ENCODE peak calls at places on chromosomes 4 and X, in four cellular contexts. One of them, this sample, is unnamed.

GRCh38 chrX:124462931-124463330 is 116.6 kb downstream of the SH2D1A start:
- DNase-seq in sigmoid colon: no peak
- DNase-seq in vagina: no peak
- DNase-seq in gastrocnemius medialis: no peak
- DNase-seq in this sample: no peak

GRCh38 chrX:135345328-135345645 is 36.0 kb downstream of the ETDC start:
- DNase-seq in sigmoid colon: peak
- DNase-seq in vagina: no peak
- DNase-seq in gastrocnemius medialis: peak
- DNase-seq in this sample: no peak

GRCh38 chr4:33882246-33882990 is 2361.9 kb downstream of the ARAP2 start:
- DNase-seq in sigmoid colon: no peak
- DNase-seq in vagina: no peak
- DNase-seq in gastrocnemius medialis: no peak
- DNase-seq in this sample: no peak

GRCh38 chr4:129064717-129065116 is 28.6 kb downstream of the SCLT1 start:
- DNase-seq in sigmoid colon: no peak
- DNase-seq in vagina: no peak
- DNase-seq in gastrocnemius medialis: no peak
- DNase-seq in this sample: no peak

GRCh38 chr4:122827899-122828601 is 1.4 kb downstream of the FGF2 start:
- DNase-seq in sigmoid colon: peak
- DNase-seq in vagina: no peak
- DNase-seq in gastrocnemius medialis: no peak
- DNase-seq in this sample: no peak

GRCh38 chr4:11698846-11699590 is 270.3 kb upstream of the HS3ST1 start:
- DNase-seq in sigmoid colon: no peak
- DNase-seq in vagina: no peak
- DNase-seq in gastrocnemius medialis: no peak
- DNase-seq in this sample: no peak

GRCh38 chr4:169225058-169225751 is 45.6 kb downstream of the SH3RF1 start:
- DNase-seq in sigmoid colon: no peak
- DNase-seq in vagina: no peak
- DNase-seq in gastrocnemius medialis: no peak
- DNase-seq in this sample: no peak

GRCh38 chr4:41709844-41710481 is 38.6 kb downstream of the PHOX2B start:
- DNase-seq in sigmoid colon: no peak
- DNase-seq in vagina: no peak
- DNase-seq in gastrocnemius medialis: no peak
- DNase-seq in this sample: no peak

GRCh38 chr4:123529278-123529568 is 132.6 kb downstream of the SPRY1 start:
- DNase-seq in sigmoid colon: no peak
- DNase-seq in vagina: no peak
- DNase-seq in gastrocnemius medialis: no peak
- DNase-seq in this sample: no peak

GRCh38 chrX:65595460-65595876 is 60.9 kb upstream of the LAS1L start:
- DNase-seq in sigmoid colon: peak
- DNase-seq in vagina: no peak
- DNase-seq in gastrocnemius medialis: peak
- DNase-seq in this sample: peak

GRCh38 chr4:184688447-184688846 is 38.9 kb downstream of the PRIMPOL start:
- DNase-seq in sigmoid colon: no peak
- DNase-seq in vagina: no peak
- DNase-seq in gastrocnemius medialis: no peak
- DNase-seq in this sample: no peak

DNA sequence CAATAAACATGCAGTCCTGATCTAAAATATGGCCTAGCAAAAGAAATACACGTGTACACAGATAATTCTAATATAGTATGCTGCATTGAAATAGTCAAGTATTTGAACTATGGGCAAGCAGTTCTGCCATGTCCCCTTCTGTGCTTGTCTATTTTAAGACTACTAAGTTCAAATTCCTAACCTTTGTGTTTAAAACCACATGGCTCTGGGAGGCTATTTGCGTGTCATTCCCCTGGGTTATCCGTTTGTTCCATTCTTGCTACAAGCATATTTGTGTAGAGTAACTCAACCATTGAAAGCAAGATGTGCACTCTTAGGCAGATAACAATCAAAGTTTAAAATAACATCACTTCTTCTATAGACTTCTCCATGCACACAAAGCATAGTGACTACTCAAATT is 25.4 kb upstream of the TBC1D1 start:
- DNase-seq in sigmoid colon: no peak
- DNase-seq in vagina: no peak
- DNase-seq in gastrocnemius medialis: no peak
- DNase-seq in this sample: no peak
- H3K27ac ChIP-seq in sigmoid colon: peak
- H3K27ac ChIP-seq in vagina: no peak
- H3K27ac ChIP-seq in gastrocnemius medialis: no peak
- H3K27ac ChIP-seq in this sample: no peak

GRCh38 chr4:2836391-2836859 is 7.2 kb upstream of the ADD1 start:
- DNase-seq in sigmoid colon: peak
- DNase-seq in vagina: peak
- DNase-seq in gastrocnemius medialis: no peak
- DNase-seq in this sample: no peak
- H3K27ac ChIP-seq in sigmoid colon: no peak
- H3K27ac ChIP-seq in vagina: no peak
- H3K27ac ChIP-seq in gastrocnemius medialis: no peak
- H3K27ac ChIP-seq in this sample: no peak

DNA sequence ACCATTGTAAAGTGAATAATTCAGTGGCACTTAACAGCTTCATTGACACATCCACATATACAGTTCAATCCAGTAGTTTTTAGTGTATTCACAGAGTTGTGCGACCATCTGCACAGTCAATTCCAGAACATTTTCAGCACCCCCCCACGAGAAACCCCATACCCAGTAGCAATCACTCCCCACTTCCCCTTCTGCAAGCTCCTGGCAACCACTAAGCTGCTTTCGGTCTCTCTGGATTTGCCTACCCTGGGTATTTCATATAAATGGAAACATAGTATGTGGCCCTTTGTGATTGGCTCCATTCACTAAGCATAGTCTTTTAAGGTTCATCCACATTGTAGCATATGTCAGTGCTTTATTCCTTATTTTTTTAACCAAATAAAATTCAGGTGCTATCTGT is 10.0 kb downstream of the MSL3 start:
- DNase-seq in sigmoid colon: no peak
- DNase-seq in vagina: no peak
- DNase-seq in gastrocnemius medialis: no peak
- DNase-seq in this sample: no peak
- H3K27ac ChIP-seq in sigmoid colon: no peak
- H3K27ac ChIP-seq in vagina: no peak
- H3K27ac ChIP-seq in gastrocnemius medialis: no peak
- H3K27ac ChIP-seq in this sample: no peak

DNA sequence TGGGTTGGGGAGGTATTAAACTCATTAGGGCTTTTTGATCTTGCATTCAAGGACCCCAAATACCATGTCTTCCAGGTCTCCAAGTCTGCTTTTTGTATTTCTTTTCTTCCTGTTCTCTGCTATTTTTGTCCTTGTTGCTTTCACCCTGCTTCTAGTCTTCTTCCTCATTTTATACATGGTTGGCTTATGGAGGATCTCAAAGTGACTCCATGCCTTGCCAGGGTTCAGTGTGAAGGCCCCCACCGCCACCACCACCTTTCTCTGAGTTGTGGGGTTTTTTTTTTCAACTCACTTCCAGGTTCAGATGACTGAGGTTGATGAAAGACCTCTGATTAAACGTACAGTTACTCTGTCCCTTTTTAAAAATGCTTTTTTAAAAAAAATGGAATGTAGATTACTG is 96.3 kb downstream of the MAML3 start:
- DNase-seq in sigmoid colon: no peak
- DNase-seq in vagina: no peak
- DNase-seq in gastrocnemius medialis: no peak
- DNase-seq in this sample: no peak
- H3K27ac ChIP-seq in sigmoid colon: no peak
- H3K27ac ChIP-seq in vagina: no peak
- H3K27ac ChIP-seq in gastrocnemius medialis: no peak
- H3K27ac ChIP-seq in this sample: no peak

GRCh38 chr4:98433608-98434198 is 172.5 kb downstream of the RAP1GDS1 start:
- DNase-seq in sigmoid colon: no peak
- DNase-seq in vagina: no peak
- DNase-seq in gastrocnemius medialis: no peak
- DNase-seq in this sample: no peak

GRCh38 chr4:98434816-98435215 is 173.6 kb downstream of the RAP1GDS1 start:
- DNase-seq in sigmoid colon: no peak
- DNase-seq in vagina: no peak
- DNase-seq in gastrocnemius medialis: no peak
- DNase-seq in this sample: no peak

DNA sequence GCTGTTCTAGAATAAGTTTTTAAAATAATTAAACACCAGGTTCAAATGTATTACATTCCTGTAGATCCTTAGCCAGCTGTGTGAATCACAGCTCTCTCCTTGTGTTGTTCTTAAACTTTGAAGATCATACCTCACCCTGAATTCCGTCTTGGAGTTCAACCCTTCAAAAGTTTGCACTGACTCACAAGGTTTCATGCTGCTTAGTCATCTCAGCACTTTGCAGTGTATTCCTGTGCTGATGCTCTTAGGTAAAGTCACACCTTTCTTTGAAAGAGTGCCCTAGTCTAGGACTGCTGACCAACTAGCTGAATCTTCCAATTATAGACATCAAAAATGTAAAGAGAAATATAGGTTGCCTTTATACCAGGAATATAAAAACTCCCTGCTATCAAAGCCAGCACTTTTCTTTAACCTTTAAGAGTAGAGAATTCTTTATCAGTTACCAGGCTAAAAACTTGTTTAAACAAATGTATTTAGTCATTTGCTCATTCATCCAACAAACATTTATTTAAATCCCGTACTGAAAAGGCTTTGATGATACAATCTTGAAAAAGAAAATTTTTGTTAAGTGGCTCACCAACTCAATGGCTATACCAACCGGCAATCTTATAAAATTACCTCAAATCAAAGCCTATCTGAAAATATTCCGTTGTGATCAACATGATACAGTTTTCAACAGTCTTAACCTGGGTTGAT is 169.7 kb downstream of the RAP1GDS1 start:
- DNase-seq in sigmoid colon: no peak
- DNase-seq in vagina: no peak
- DNase-seq in gastrocnemius medialis: no peak
- DNase-seq in this sample: no peak
- H3K27ac ChIP-seq in sigmoid colon: no peak
- H3K27ac ChIP-seq in vagina: no peak
- H3K27ac ChIP-seq in gastrocnemius medialis: no peak
- H3K27ac ChIP-seq in this sample: no peak

GRCh38 chr4:7943211-7943610 is 3.5 kb upstream of the AFAP1 start:
- DNase-seq in sigmoid colon: peak
- DNase-seq in vagina: no peak
- DNase-seq in gastrocnemius medialis: no peak
- DNase-seq in this sample: no peak
- H3K27ac ChIP-seq in sigmoid colon: no peak
- H3K27ac ChIP-seq in vagina: no peak
- H3K27ac ChIP-seq in gastrocnemius medialis: no peak
- H3K27ac ChIP-seq in this sample: no peak

GRCh38 chr4:112947616-112948015 is 101.8 kb upstream of the ANK2 start:
- DNase-seq in sigmoid colon: no peak
- DNase-seq in vagina: no peak
- DNase-seq in gastrocnemius medialis: no peak
- DNase-seq in this sample: no peak

GRCh38 chr4:112944006-112944405 is 105.4 kb upstream of the ANK2 start:
- DNase-seq in sigmoid colon: no peak
- DNase-seq in vagina: no peak
- DNase-seq in gastrocnemius medialis: no peak
- DNase-seq in this sample: no peak

GRCh38 chr4:112942077-112942476 is 107.4 kb upstream of the ANK2 start:
- DNase-seq in sigmoid colon: no peak
- DNase-seq in vagina: no peak
- DNase-seq in gastrocnemius medialis: no peak
- DNase-seq in this sample: no peak

GRCh38 chr4:112951362-112951962 is 98.0 kb upstream of the ANK2 start:
- DNase-seq in sigmoid colon: no peak
- DNase-seq in vagina: no peak
- DNase-seq in gastrocnemius medialis: no peak
- DNase-seq in this sample: no peak

GRCh38 chr4:112946127-112946526 is 103.3 kb upstream of the ANK2 start:
- DNase-seq in sigmoid colon: no peak
- DNase-seq in vagina: no peak
- DNase-seq in gastrocnemius medialis: no peak
- DNase-seq in this sample: no peak
- H3K27ac ChIP-seq in sigmoid colon: no peak
- H3K27ac ChIP-seq in vagina: no peak
- H3K27ac ChIP-seq in gastrocnemius medialis: no peak
- H3K27ac ChIP-seq in this sample: peak

GRCh38 chr4:153082322-153083301 is 121.6 kb upstream of the TRIM2 start:
- DNase-seq in sigmoid colon: no peak
- DNase-seq in vagina: no peak
- DNase-seq in gastrocnemius medialis: no peak
- DNase-seq in this sample: no peak

GRCh38 chr4:153081693-153082092 is 122.5 kb upstream of the TRIM2 start:
- DNase-seq in sigmoid colon: no peak
- DNase-seq in vagina: no peak
- DNase-seq in gastrocnemius medialis: no peak
- DNase-seq in this sample: no peak

GRCh38 chr4:153084249-153084648 is 120.0 kb upstream of the TRIM2 start:
- DNase-seq in sigmoid colon: no peak
- DNase-seq in vagina: no peak
- DNase-seq in gastrocnemius medialis: no peak
- DNase-seq in this sample: no peak

GRCh38 chr4:153084939-153085630 is 119.2 kb upstream of the TRIM2 start:
- DNase-seq in sigmoid colon: peak
- DNase-seq in vagina: no peak
- DNase-seq in gastrocnemius medialis: peak
- DNase-seq in this sample: peak

GRCh38 chr4:153083447-153083921 is 120.8 kb upstream of the TRIM2 start:
- DNase-seq in sigmoid colon: no peak
- DNase-seq in vagina: no peak
- DNase-seq in gastrocnemius medialis: no peak
- DNase-seq in this sample: peak
- H3K27ac ChIP-seq in sigmoid colon: no peak
- H3K27ac ChIP-seq in vagina: peak
- H3K27ac ChIP-seq in gastrocnemius medialis: no peak
- H3K27ac ChIP-seq in this sample: peak

GRCh38 chr4:51895816-51896408 is 53.0 kb downstream of the DCUN1D4 start:
- DNase-seq in sigmoid colon: peak
- DNase-seq in vagina: no peak
- DNase-seq in gastrocnemius medialis: peak
- DNase-seq in this sample: no peak
- H3K27ac ChIP-seq in sigmoid colon: peak
- H3K27ac ChIP-seq in vagina: no peak
- H3K27ac ChIP-seq in gastrocnemius medialis: peak
- H3K27ac ChIP-seq in this sample: peak

This sample was measured in substantia nigra.